ENCODE peak calls at places on chromosome 17, in six cellular contexts. L is brain microvascular endothelial cell, A is psoas muscle, O is esophagus muscularis mucosa, J is cardiac muscle cell, S is spleen. I is an unnamed sample.

GRCh38 chr17:9386401-9386800 is 189.2 kb downstream of the STX8 start:
- DNase-seq in L (peak; percentile 41), A (no peak), O (no peak), J (no peak), S (no peak), I (no peak)

GRCh38 chr17:35236821-35237220 is 6.1 kb upstream of the SLFN5 start:
- DNase-seq in L (no peak), A (no peak), O (no peak), J (peak; percentile 15), S (no peak), I (no peak)

GRCh38 chr17:68456529-68457167 is 648 bp downstream of the WIPI1 start:
- DNase-seq in L (peak; percentile 84), A (peak; percentile 89), O (peak; percentile 93), J (peak; percentile 95), S (peak; percentile 87), I (peak; percentile 32)

GRCh38 chr17:4678448-4679026 is 25.4 kb downstream of the PELP1 start:
- DNase-seq in L (peak; percentile 95), A (no peak), O (no peak), J (peak; percentile 66), S (no peak), I (no peak)

GRCh38 chr17:56896968-56897359 is 16.9 kb downstream of the TRIM25 start:
- DNase-seq in L (no peak), A (no peak), O (no peak), J (no peak), S (no peak), I (no peak)

GRCh38 chr17:16926061-16926511 is 45.8 kb downstream of the TNFRSF13B start:
- DNase-seq in L (no peak), A (peak; percentile 43), O (no peak), J (no peak), S (peak; percentile 67), I (no peak)

GRCh38 chr17:72425133-72425795 is 304.4 kb downstream of the SOX9 start:
- DNase-seq in L (no peak), A (no peak), O (no peak), J (no peak), S (no peak), I (no peak)

GRCh38 chr17:7438050-7438614 is 1.2 kb upstream of the FGF11 start:
- DNase-seq in L (no peak), A (peak; percentile 85), O (no peak), J (peak; percentile 17), S (peak; percentile 96), I (no peak)

GRCh38 chr17:82300707-82301270 is 16.6 kb downstream of the CD7 start:
- DNase-seq in L (no peak), A (peak; percentile 87), O (no peak), J (peak; percentile 76), S (peak; percentile 96), I (no peak)

GRCh38 chr17:12407495-12407894 is 258.2 kb upstream of the MYOCD start:
- DNase-seq in L (no peak), A (no peak), O (no peak), J (no peak), S (no peak), I (no peak)
- H3K27ac ChIP-seq in L (no peak overlapping the region), A (no peak overlapping the region), O (peak overlapping the region; percentile 79), J (peak overlapping the region; percentile 86), S (no peak overlapping the region), I (peak overlapping the region; percentile 58)

GRCh38 chr17:81118308-81119221 is 46.7 kb upstream of the PVALEF start:
- DNase-seq in L (no peak), A (no peak), O (no peak), J (no peak), S (no peak), I (no peak)
- H3K27me3 ChIP-seq in L (peaks cover 26% of the 10 kb centered on the region), A (no peaks in the 10 kb centered on the region), O (peaks cover 18% of the 10 kb centered on the region), J (no peaks in the 10 kb centered on the region), S (peaks cover 4% of the 10 kb centered on the region), I (no peaks in the 10 kb centered on the region)

GRCh38 chr17:63753215-63753614 is 11.6 kb upstream of the STRADA start:
- DNase-seq in L (no peak), A (no peak), O (no peak), J (no peak), S (no peak), I (no peak)
- H3K27ac ChIP-seq in L (no peak overlapping the region), A (no peak overlapping the region), O (no peak overlapping the region), J (no peak overlapping the region), S (peak overlapping the region; percentile 58), I (no peak overlapping the region)

GRCh38 chr17:29619251-29619650 is 3.5 kb downstream of the CORO6 start:
- DNase-seq in L (no peak), A (peak; percentile 84), O (no peak), J (peak; percentile 57), S (no peak), I (no peak)

GRCh38 chr17:29617125-29617480 is 5.6 kb downstream of the CORO6 start:
- DNase-seq in L (peak; percentile 60), A (peak; percentile 88), O (no peak), J (peak; percentile 83), S (peak; percentile 97), I (no peak)

GRCh38 chr17:29617481-29618271 is 5.0 kb downstream of the CORO6 start:
- DNase-seq in L (peak; percentile 63), A (peak; percentile 88), O (no peak), J (peak; percentile 78), S (peak; percentile 99), I (no peak)

GRCh38 chr17:29620271-29620670 is 2.4 kb downstream of the CORO6 start:
- DNase-seq in L (no peak), A (peak; percentile 85), O (no peak), J (no peak), S (no peak), I (no peak)

GRCh38 chr17:29618272-29619065 is 4.2 kb downstream of the CORO6 start:
- DNase-seq in L (no peak), A (no peak), O (no peak), J (no peak), S (no peak), I (no peak)
- H3K27me3 ChIP-seq in L (no peaks in the 10 kb centered on the region), A (no peaks in the 10 kb centered on the region), O (peaks cover 6% of the 10 kb centered on the region), J (peaks cover 13% of the 10 kb centered on the region), S (peaks cover 63% of the 10 kb centered on the region), I (no peaks in the 10 kb centered on the region)

GRCh38 chr17:67245073-67245693 is at the start of gene HELZ:
- DNase-seq in L (peak; percentile 69), A (peak; percentile 83), O (peak; percentile 92), J (peak; percentile 84), S (peak; percentile 92), I (no peak)
- H3K27ac ChIP-seq in L (peak within 1 kb of the TSS; percentile 72), A (peak within 1 kb of the TSS; percentile 91), O (peak within 1 kb of the TSS; percentile 82), J (peak within 1 kb of the TSS; percentile 97), S (peak within 1 kb of the TSS; percentile 91), I (peak within 1 kb of the TSS; percentile 71)

GRCh38 chr17:48102700-48103378 is 1.6 kb upstream of the CBX1 start:
- DNase-seq in L (no peak), A (no peak), O (no peak), J (no peak), S (peak; percentile 27), I (no peak)
- H3K27me3 ChIP-seq in L (no peaks in the 10 kb centered on the region), A (no peaks in the 10 kb centered on the region), O (no peaks in the 10 kb centered on the region), J (no peaks in the 10 kb centered on the region), S (no peaks in the 10 kb centered on the region), I (no peaks in the 10 kb centered on the region)

GRCh38 chr17:75632863-75633483 is at the start of gene SMIM5:
- DNase-seq in L (peak; percentile 86), A (peak; percentile 95), O (peak; percentile 97), J (peak; percentile 91), S (peak; percentile 95), I (peak; percentile 50)

GRCh38 chr17:75634376-75634740 is 1.1 kb downstream of the SMIM5 start:
- DNase-seq in L (no peak), A (no peak), O (no peak), J (no peak), S (no peak), I (no peak)

GRCh38 chr17:75633484-75634375 is 496 bp downstream of the SMIM5 start:
- DNase-seq in L (peak; percentile 92), A (peak; percentile 95), O (peak; percentile 96), J (peak; percentile 89), S (peak; percentile 88), I (peak; percentile 38)

GRCh38 chr17:75631353-75631752 is 1.9 kb upstream of the SMIM5 start:
- DNase-seq in L (no peak), A (peak; percentile 37), O (no peak), J (no peak), S (no peak), I (no peak)

GRCh38 chr17:75632428-75632827 is 806 bp upstream of the SMIM5 start:
- DNase-seq in L (no peak), A (peak; percentile 48), O (no peak), J (no peak), S (no peak), I (no peak)
- H3K27ac ChIP-seq in L (no peak overlapping the region), A (no peak overlapping the region), O (peak overlapping the region; percentile 86), J (no peak overlapping the region), S (no peak overlapping the region), I (no peak overlapping the region)

GRCh38 chr17:38705803-38706624 is 941 bp downstream of the MLLT6 start:
- DNase-seq in L (no peak), A (peak; percentile 79), O (no peak), J (peak; percentile 53), S (peak; percentile 87), I (no peak)
- H3K27me3 ChIP-seq in L (no peaks in the 10 kb centered on the region), A (no peaks in the 10 kb centered on the region), O (no peaks in the 10 kb centered on the region), J (peaks cover 11% of the 10 kb centered on the region), S (no peaks in the 10 kb centered on the region), I (no peaks in the 10 kb centered on the region)

DNA sequence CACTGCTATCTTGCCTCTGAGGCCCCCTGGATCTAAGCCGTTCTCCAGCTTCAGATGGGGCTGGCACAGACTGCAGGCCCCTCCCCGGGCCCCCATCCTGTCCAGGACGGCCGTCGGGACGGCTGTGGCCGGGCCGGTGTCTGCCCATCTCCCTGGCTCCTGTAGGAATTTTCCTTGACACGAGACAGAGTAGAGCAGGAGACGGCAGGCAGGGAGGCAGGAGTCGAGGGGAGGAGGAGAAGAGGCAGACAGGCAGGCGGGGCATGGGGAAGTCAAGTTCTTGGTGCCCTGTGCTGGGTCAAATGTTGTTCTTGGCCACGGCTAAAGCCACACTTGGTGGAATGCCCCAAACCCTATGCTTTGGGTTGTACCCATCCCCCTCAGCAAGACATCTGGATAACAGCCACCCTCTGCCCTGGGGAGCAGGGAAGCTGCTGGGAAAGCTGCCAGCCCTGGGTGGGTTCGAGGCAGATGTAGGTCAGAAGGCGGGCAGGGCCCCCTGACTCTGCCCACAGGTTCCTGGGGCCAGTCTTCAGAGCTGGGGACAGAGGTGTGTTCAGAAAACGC is 4.0 kb downstream of the C1QTNF1 start:
- DNase-seq in L (no peak), A (peak; percentile 64), O (no peak), J (peak; percentile 89), S (no peak), I (no peak)
- H3K27ac ChIP-seq in L (no peak overlapping the region), A (peak overlapping the region; percentile 53), O (peak overlapping the region; percentile 88), J (peak overlapping the region; percentile 61), S (peak overlapping the region; percentile 73), I (peak overlapping the region; percentile 84)

I was measured in thoracic aorta.